ENCODE peak calls at places on chromosomes 16 and 17, in six cellular contexts. X, I, G, Q, A and K are unnamed samples. For H3K4me1 and H3K27me3, the result is how much of the 10 kb centered on the place peaks cover.

GRCh38 chr16:54287758-54288591 is 1.4 kb upstream of the IRX3 start:
- DNase-seq in G (no peak), I (no peak), X (no peak), A (no peak), Q (peak), K (no peak)

GRCh38 chr16:69190598-69190997 is 3.6 kb downstream of the SNTB2 start:
- DNase-seq in G (no peak), X (no peak), Q (no peak), I (no peak), A (no peak), K (no peak)

GRCh38 chr17:56679148-56679766 is 85.8 kb downstream of the NOG start:
- DNase-seq in A (no peak), Q (no peak), G (peak), X (no peak), I (no peak), K (no peak)

GRCh38 chr16:72934661-72935403 is 113.1 kb downstream of the ZFHX3 start:
- DNase-seq in G (no peak), I (no peak), X (peak), A (no peak), Q (no peak), K (no peak)

GRCh38 chr17:13600475-13601316 is 1.0 kb downstream of the HS3ST3A1 start:
- DNase-seq in G (no peak), X (no peak), Q (peak), I (no peak), A (peak), K (no peak)

GRCh38 chr16:84683691-84684591 is 15.9 kb upstream of the USP10 start:
- DNase-seq in Q (peak), I (no peak), A (no peak), G (no peak), X (no peak), K (no peak)

GRCh38 chr17:32267690-32268205 is 2.1 kb downstream of the RHBDL3 start:
- DNase-seq in G (no peak), X (no peak), Q (peak), A (no peak), I (no peak), K (no peak)

GRCh38 chr16:23607740-23608139 is 11.6 kb upstream of the NDUFAB1 start:
- DNase-seq in I (no peak), A (no peak), Q (no peak), G (peak), X (no peak), K (no peak)

GRCh38 chr17:33778505-33779398 is 476.3 kb upstream of the CCL2 start:
- DNase-seq in A (no peak), Q (peak), X (no peak), I (peak), G (peak), K (no peak)

GRCh38 chr17:37752482-37752881 is 7.6 kb upstream of the HNF1B start:
- DNase-seq in X (no peak), G (peak), Q (no peak), I (no peak), A (no peak), K (no peak)

GRCh38 chr16:66662445-66663194 is 33.9 kb downstream of the CMTM4 start:
- DNase-seq in I (no peak), Q (no peak), G (peak), A (no peak), X (no peak), K (no peak)

GRCh38 chr16:14490281-14490680 is 139.8 kb downstream of the PARN start:
- DNase-seq in G (no peak), A (no peak), Q (no peak), I (no peak), X (no peak), K (no peak)

GRCh38 chr16:26816885-26817571 is 249.7 kb upstream of the C16orf82 start:
- DNase-seq in G (peak), A (no peak), X (no peak), Q (no peak), I (no peak), K (no peak)

GRCh38 chr17:57881143-57881542 is 31.3 kb upstream of the MRPS23 start:
- DNase-seq in A (no peak), G (no peak), Q (peak), I (no peak), X (no peak), K (no peak)

GRCh38 chr17:66689192-66689591 is 145.7 kb upstream of the CACNG5 start:
- DNase-seq in A (no peak), Q (no peak), X (no peak), I (no peak), G (no peak), K (no peak)

GRCh38 chr16:72108353-72109102 is 14.9 kb downstream of the DHX38 start:
- DNase-seq in G (no peak), Q (no peak), X (no peak), A (no peak), I (no peak), K (no peak)

GRCh38 chr16:48444574-48444973 is 59.4 kb upstream of the SIAH1 start:
- DNase-seq in G (peak), X (peak), I (no peak), A (no peak), Q (no peak), K (no peak)

GRCh38 chr17:57138956-57139576 is 54.0 kb downstream of the AKAP1 start:
- DNase-seq in G (peak), I (no peak), X (no peak), Q (no peak), A (no peak), K (no peak)

GRCh38 chr17:337866-338265 is 14.7 kb downstream of the RPH3AL start:
- DNase-seq in G (no peak), X (no peak), I (no peak), Q (no peak), A (peak), K (no peak)

GRCh38 chr17:77449373-77449907 is 308.7 kb downstream of the SEC14L1 start:
- DNase-seq in G (no peak), Q (no peak), X (no peak), A (no peak), I (no peak), K (no peak)

GRCh38 chr17:77450742-77451270 is 310.0 kb downstream of the SEC14L1 start:
- DNase-seq in A (peak), X (no peak), I (no peak), Q (no peak), G (no peak), K (no peak)

GRCh38 chr17:77451894-77452852 is 311.4 kb downstream of the SEC14L1 start:
- DNase-seq in I (no peak), A (peak), X (peak), G (no peak), Q (peak), K (no peak)

GRCh38 chr17:77451271-77451893 is 310.6 kb downstream of the SEC14L1 start:
- DNase-seq in G (no peak), X (peak), Q (peak), I (peak), A (peak), K (no peak)

DNA sequence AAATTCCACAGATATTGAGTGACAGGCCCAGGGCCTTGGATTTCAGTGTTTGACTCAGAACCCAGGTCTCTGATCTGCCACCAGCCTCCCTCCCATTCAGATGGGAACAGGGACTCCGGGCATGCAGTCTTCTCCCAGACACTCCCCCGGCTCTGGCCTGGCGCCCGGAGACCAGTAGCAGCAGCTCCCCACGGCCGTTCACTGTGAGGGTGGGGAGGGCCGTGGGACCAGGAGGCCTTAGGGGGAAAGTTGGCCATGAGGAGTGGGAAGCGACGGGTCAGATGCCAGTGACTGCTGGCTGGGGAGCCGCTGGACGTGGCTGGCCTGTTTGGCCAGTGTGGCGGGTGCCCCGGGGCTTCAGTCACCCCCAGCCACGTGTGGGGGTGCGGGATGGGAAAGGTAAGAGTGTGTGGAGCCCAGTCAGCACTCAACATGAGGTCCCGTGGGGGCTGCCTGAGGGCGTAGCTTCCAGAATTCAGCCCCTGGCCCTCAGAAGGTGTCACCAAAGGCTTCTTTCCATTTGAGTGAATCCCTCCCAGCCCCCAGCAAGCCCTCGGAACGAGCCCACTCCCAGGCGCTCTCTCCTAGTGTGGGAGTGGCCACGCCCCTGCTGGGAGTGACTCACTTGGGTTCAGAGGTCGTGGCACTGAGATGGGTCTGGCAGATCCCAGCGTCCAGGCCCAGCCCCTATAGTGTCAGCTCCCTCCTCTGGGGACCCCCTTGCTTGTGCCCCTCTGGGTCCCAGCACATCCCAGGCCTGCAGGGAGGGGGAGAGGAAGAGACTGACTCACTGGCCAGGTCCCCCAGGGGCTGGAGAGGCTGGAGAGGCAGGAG is 309.4 kb downstream of the SEC14L1 start:
- DNase-seq in A (peak), X (peak), I (no peak), Q (peak), G (peak), K (no peak)
- H3K4me1 ChIP-seq in A (under half), X (under half), I (half or more), Q (under half), G (under half), K (half or more)

GRCh38 chr17:1907216-1907631 is 77.4 kb downstream of the RPA1 start:
- DNase-seq in A (peak), X (no peak), Q (no peak), I (no peak), G (no peak), K (no peak)

GRCh38 chr17:1907818-1908698 is 78.3 kb downstream of the RPA1 start:
- DNase-seq in X (no peak), A (peak), G (peak), Q (peak), I (peak), K (no peak)

GRCh38 chr17:1906622-1907021 is 76.8 kb downstream of the RPA1 start:
- DNase-seq in A (peak), Q (no peak), G (no peak), X (no peak), I (no peak), K (no peak)

GRCh38 chr17:1909985-1910384 is 80.2 kb downstream of the RPA1 start:
- DNase-seq in X (no peak), Q (no peak), A (no peak), I (no peak), G (no peak), K (no peak)

GRCh38 chr17:1908699-1909309 is 79.0 kb downstream of the RPA1 start:
- DNase-seq in I (peak), X (peak), G (peak), A (peak), Q (peak), K (peak)
- H3K27me3 ChIP-seq in I (under half), X (under half), G (under half), A (under half), Q (half or more), K (under half)

DNA sequence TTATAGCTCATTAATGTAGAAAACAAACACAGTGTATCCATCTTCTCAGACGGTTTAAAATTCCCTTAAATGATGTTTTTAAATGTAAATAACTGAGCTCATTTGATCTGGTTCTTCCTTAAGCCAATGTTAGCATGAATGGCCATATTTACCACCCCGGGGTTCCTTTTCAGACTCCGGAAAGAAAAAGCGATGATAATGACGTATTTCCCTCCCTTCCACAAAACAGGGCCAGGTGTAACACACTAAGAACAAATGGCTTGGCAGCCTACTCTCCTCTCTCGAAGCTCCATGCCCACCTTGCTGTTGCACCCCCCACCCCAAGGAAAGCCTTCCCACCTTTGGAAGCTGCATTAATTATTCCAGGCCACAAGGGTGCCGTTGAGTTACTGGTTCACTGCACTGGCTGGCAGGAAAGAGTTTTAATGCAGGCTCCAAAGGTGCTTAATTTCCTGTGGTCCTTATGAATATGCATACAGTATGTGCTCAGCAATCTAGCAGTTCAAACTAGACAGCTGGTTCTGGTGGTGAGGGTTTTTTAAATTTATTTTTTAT is 378.9 kb downstream of the WWOX start:
- DNase-seq in A (no peak), G (no peak), Q (peak), X (no peak), I (peak), K (no peak)
- TF ChIP-seq CTCF in A (no peak), G (no peak), Q (peak), X (no peak), I (no peak), K (no peak)

GRCh38 chr16:88634141-88634993 is 4.0 kb upstream of the IL17C start:
- DNase-seq in G (no peak), A (peak), Q (peak), X (no peak), I (peak), K (peak)

GRCh38 chr16:88635671-88636070 is 2.7 kb upstream of the IL17C start:
- DNase-seq in Q (no peak), X (no peak), A (no peak), G (no peak), I (no peak), K (no peak)

GRCh38 chr16:88636488-88637265 is 1.7 kb upstream of the IL17C start:
- DNase-seq in I (no peak), G (no peak), A (peak), Q (no peak), X (no peak), K (no peak)

GRCh38 chr16:88633684-88634140 is 4.7 kb upstream of the IL17C start:
- DNase-seq in I (peak), G (no peak), X (no peak), Q (peak), A (peak), K (no peak)

DNA sequence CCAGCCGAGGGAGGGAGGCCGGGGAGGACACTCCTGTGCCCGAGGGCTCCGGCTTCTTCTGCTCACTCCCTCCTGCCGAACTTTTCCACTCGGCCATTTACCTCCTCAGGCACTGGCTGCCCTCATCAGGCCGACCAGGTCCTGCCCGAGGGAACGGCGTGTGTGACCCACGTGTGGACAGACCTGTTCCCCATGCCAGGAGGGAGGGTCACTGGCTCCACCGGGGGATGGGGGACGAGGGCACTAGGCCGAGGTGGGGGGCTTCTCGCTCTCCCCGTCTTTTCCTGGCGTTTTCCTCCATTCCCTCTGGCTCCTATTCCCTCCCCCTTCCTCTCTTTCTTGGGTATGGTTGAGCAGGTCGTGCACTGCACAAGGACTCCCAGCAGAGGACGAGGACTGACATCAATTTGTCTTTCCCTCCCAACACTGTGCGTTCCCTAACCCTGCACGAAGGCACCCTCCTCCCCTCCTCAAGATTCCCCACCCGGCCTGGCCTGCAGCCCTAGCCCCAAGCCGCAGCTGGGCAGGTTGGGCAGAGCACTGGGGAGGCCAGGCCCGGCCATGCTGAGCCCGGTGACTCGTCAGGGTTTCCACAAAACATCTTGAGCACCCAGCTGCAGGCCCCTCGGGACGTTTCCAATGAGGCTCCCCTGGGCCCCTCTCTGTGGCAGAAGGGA is 3.2 kb upstream of the IL17C start:
- DNase-seq in I (no peak), G (no peak), A (peak), Q (no peak), X (no peak), K (no peak)
- H3K4me1 ChIP-seq in I (half or more), G (under half), A (under half), Q (under half), X (under half), K (under half)